ENCODE peak calls at places on chromosome 11, in nine cellular contexts. C is heart right ventricle, W is lower lobe of right lung, B is PC-9, U is tibial nerve, M is heart left ventricle, V is spleen, J is BJ, N is neural progenitor cell. F is an unnamed sample. For H3K36me3, the result is how much of the 10 kb centered on the place peaks cover.

GRCh38 chr11:75820636-75821035 is 5.6 kb downstream of the UVRAG start:
- DNase-seq in C (no peak), W (no peak), B (peak), U (no peak), M (no peak), V (no peak), J (no peak), N (no peak), F (no peak)

GRCh38 chr11:86162257-86162656 is 82.3 kb upstream of the EED start:
- DNase-seq in C (no peak), W (peak), B (no peak), U (peak), M (no peak), V (no peak), J (no peak), N (no peak), F (peak)

GRCh38 chr11:11167806-11168205 is 185.2 kb downstream of the CSNK2A3 start:
- DNase-seq in C (no peak), W (no peak), B (no peak), U (no peak), M (no peak), V (no peak), J (no peak), N (no peak), F (no peak)

GRCh38 chr11:83663446-83663845 is 377.3 kb upstream of the CCDC90B start:
- DNase-seq in C (no peak), W (no peak), B (no peak), U (no peak), M (no peak), V (no peak), J (no peak), N (no peak), F (no peak)

GRCh38 chr11:35158371-35159081 is 19.6 kb downstream of the CD44 start:
- DNase-seq in C (no peak), W (no peak), B (no peak), U (peak), M (no peak), V (no peak), J (no peak), N (no peak), F (peak)

GRCh38 chr11:109421981-109422590 is at the start of gene C11orf87:
- DNase-seq in C (peak), W (peak), B (no peak), U (no peak), M (peak), V (peak), J (no peak), N (peak), F (no peak)

GRCh38 chr11:31872074-31872440 is 60.9 kb upstream of the PAX6 start:
- DNase-seq in C (no peak), W (no peak), B (peak), U (no peak), M (no peak), V (no peak), J (no peak), N (no peak), F (no peak)

GRCh38 chr11:16924462-16924825 is 89.8 kb downstream of the PLEKHA7 start:
- DNase-seq in C (no peak), W (no peak), B (no peak), U (no peak), M (no peak), V (no peak), J (no peak), N (no peak), F (no peak)

GRCh38 chr11:32072872-32073661 is 17.8 kb upstream of the RCN1 start:
- DNase-seq in C (no peak), W (no peak), B (no peak), U (no peak), M (no peak), V (no peak), J (no peak), N (peak), F (no peak)

GRCh38 chr11:56842829-56843794 is 94.6 kb upstream of the OR9G4 start:
- DNase-seq in C (no peak), W (no peak), B (peak), U (no peak), M (no peak), V (no peak), J (no peak), N (no peak), F (no peak)

GRCh38 chr11:76209956-76210885 is 3.9 kb upstream of the WNT11 start:
- DNase-seq in C (peak), W (peak), B (no peak), U (peak), M (peak), V (peak), J (no peak), N (peak), F (peak)

GRCh38 chr11:116925050-116925449 is 87.6 kb upstream of the APOA1 start:
- DNase-seq in C (no peak), W (no peak), B (peak), U (no peak), M (no peak), V (peak), J (no peak), N (peak), F (no peak)

GRCh38 chr11:38221295-38221694 is 1623.3 kb upstream of the RAG2 start:
- DNase-seq in C (no peak), W (no peak), B (no peak), U (no peak), M (no peak), V (no peak), J (no peak), N (no peak), F (no peak)

GRCh38 chr11:133830931-133831907 is 14.1 kb downstream of the SPATA19 start:
- DNase-seq in C (no peak), W (no peak), B (no peak), U (no peak), M (no peak), V (no peak), J (no peak), N (peak), F (no peak)

GRCh38 chr11:2768471-2769408 is 68.9 kb upstream of the KCNQ1OT1 start:
- DNase-seq in C (no peak), W (peak), B (no peak), U (no peak), M (no peak), V (peak), J (peak), N (no peak), F (peak)

GRCh38 chr11:72220696-72221363 is 3.7 kb upstream of the INPPL1 start:
- DNase-seq in C (no peak), W (no peak), B (no peak), U (no peak), M (no peak), V (peak), J (no peak), N (no peak), F (no peak)

GRCh38 chr11:9600651-9601040 is 27.2 kb downstream of the WEE1 start:
- DNase-seq in C (no peak), W (no peak), B (peak), U (no peak), M (no peak), V (no peak), J (no peak), N (no peak), F (no peak)

GRCh38 chr11:71184421-71185210 is 67.8 kb downstream of the SHANK2 start:
- DNase-seq in C (no peak), W (no peak), B (no peak), U (no peak), M (no peak), V (peak), J (no peak), N (no peak), F (peak)

GRCh38 chr11:106426696-106427095 is 349.2 kb downstream of the AASDHPPT start:
- DNase-seq in C (no peak), W (no peak), B (no peak), U (no peak), M (no peak), V (no peak), J (no peak), N (no peak), F (no peak)

GRCh38 chr11:45535033-45535432 is 130.4 kb downstream of the CHST1 start:
- DNase-seq in C (no peak), W (no peak), B (no peak), U (no peak), M (no peak), V (no peak), J (no peak), N (no peak), F (no peak)
- H3K36me3 ChIP-seq in C (under half), W (under half), B (under half), U (under half), M (under half), V (under half), J (under half), N (under half), F (under half)

GRCh38 chr11:119664701-119665420 is 64.1 kb downstream of the NECTIN1 start:
- DNase-seq in C (no peak), W (no peak), B (no peak), U (no peak), M (no peak), V (no peak), J (no peak), N (no peak), F (no peak)
- H3K36me3 ChIP-seq in C (under half), W (under half), B (under half), U (under half), M (under half), V (under half), J (under half), N (under half), F (under half)

GRCh38 chr11:20116825-20117224 is 43.5 kb downstream of the DBX1 start:
- DNase-seq in C (no peak), W (no peak), B (no peak), U (no peak), M (no peak), V (no peak), J (no peak), N (no peak), F (no peak)
- H3K36me3 ChIP-seq in C (under half), W (under half), B (under half), U (under half), M (under half), V (under half), J (under half), N (under half), F (under half)

GRCh38 chr11:46680815-46681214 is 19.6 kb downstream of the ARHGAP1 start:
- DNase-seq in C (no peak), W (no peak), B (no peak), U (no peak), M (no peak), V (peak), J (no peak), N (no peak), F (no peak)

GRCh38 chr11:46678741-46679130 is 21.7 kb downstream of the ARHGAP1 start:
- DNase-seq in C (no peak), W (no peak), B (no peak), U (no peak), M (no peak), V (peak), J (no peak), N (no peak), F (no peak)

GRCh38 chr11:46681814-46682213 is 18.6 kb downstream of the ARHGAP1 start:
- DNase-seq in C (no peak), W (no peak), B (no peak), U (no peak), M (no peak), V (no peak), J (no peak), N (no peak), F (no peak)

GRCh38 chr11:46679252-46680163 is 20.9 kb downstream of the ARHGAP1 start:
- DNase-seq in C (no peak), W (no peak), B (no peak), U (no peak), M (no peak), V (peak), J (no peak), N (no peak), F (no peak)

DNA sequence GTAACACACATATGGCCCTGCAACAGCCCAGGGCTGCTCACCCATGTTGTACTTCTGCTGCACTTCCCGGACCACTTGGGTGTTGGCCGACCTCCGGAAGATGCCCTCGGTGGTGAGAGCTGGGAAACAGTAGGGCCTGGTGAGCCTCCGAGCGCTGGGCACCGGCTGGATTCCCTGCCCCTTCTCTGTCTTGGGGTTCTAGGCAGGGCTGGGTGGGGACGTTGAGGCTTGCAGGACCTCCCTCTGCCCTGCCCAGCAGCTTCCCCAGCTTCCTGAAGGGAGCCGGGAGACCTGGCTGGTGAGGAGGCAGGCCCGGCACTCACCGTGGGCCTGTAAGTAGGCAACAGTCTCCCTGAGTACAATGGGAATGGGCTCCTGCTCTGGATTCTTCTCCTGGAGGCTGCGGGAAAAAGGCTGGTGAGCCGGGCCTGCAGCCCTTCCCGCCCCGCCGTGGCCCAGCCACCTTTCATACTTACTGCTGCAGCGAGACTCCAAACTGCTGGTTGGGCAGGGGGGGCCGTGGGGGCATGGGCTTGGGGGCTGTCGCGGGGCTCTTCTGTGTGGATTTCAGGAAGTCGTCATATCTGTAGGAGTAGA is 20.2 kb downstream of the ARHGAP1 start:
- DNase-seq in C (no peak), W (no peak), B (no peak), U (no peak), M (no peak), V (peak), J (no peak), N (no peak), F (no peak)
- H3K36me3 ChIP-seq in C (under half), W (half or more), B (under half), U (under half), M (under half), V (half or more), J (under half), N (under half), F (under half)

DNA sequence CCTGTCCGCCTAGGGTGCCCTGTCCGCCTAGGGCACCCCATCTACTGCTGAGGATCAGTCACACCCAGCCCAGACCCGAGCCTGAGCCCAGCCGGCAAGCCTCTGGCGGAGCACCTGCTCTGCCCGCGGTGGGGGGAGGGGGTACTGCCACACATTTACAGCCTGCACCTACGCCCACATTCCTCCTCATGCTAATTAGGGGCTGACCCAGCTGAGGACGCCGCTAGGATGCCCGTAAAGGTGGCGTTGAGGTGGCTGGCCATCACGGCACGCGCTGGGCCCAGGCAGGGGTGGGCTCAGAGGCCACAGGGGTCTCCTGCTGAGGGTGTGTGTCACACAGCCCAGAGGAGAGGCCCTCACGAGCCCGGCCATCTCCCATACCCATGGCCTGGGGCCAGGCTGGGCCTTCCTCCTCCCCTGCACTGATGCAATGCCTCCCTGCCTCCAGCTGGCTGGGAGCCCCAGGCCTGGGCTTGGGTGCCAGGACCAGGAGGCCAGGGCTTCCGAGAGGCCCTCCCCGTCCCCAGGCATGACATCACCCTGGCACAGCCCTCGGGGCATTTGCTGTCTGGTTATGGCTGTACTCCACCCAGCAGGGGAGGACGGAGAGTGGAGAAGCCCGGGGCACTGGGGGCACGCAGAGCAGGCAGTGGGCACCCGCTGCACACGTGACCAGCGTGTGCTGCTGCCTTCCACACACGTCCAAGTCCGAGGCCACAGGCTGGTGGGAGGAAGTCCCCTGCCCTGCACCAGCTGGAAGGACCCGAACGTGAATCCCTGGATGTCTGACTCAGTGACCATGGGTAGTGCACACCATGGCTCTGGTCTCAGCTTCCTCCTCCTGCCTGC is 12.7 kb downstream of the DUSP8 start:
- DNase-seq in C (peak), W (peak), B (peak), U (peak), M (peak), V (peak), J (peak), N (peak), F (peak)
- H3K36me3 ChIP-seq in C (under half), W (under half), B (under half), U (under half), M (under half), V (under half), J (under half), N (under half), F (under half)

GRCh38 chr11:61840371-61840770 is 12.3 kb downstream of the FADS2 start:
- DNase-seq in C (no peak), W (no peak), B (no peak), U (no peak), M (no peak), V (peak), J (no peak), N (no peak), F (no peak)

GRCh38 chr11:61839742-61840141 is 11.6 kb downstream of the FADS2 start:
- DNase-seq in C (no peak), W (no peak), B (no peak), U (no peak), M (no peak), V (no peak), J (no peak), N (no peak), F (no peak)

GRCh38 chr11:61844909-61845565 is 16.9 kb downstream of the FADS2 start:
- DNase-seq in C (no peak), W (no peak), B (no peak), U (no peak), M (no peak), V (no peak), J (no peak), N (no peak), F (no peak)

GRCh38 chr11:61841636-61842332 is 13.7 kb downstream of the FADS2 start:
- DNase-seq in C (peak), W (no peak), B (no peak), U (no peak), M (no peak), V (peak), J (no peak), N (no peak), F (no peak)

DNA sequence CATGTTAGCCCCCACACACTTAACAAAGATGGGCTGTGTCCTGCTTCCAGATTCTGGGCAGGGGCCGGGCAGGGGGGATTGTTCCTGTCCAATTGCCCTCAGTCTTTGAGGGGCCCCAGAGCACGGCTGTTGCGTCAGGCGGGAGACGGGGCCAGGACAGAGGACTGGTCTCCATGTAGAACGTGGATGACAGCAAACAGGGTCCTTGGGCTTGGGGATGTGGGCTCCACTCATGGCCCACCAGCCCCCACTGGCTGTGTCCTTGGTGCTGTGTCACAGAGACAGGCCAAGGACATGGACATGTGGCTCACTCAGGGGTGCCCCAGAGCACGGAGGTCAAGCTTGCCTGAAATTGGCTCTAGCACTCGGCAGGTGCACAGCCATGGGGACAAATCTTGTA is 14.3 kb downstream of the FADS2 start:
- DNase-seq in C (no peak), W (no peak), B (no peak), U (no peak), M (no peak), V (peak), J (no peak), N (no peak), F (no peak)
- H3K36me3 ChIP-seq in C (under half), W (under half), B (under half), U (under half), M (under half), V (under half), J (under half), N (under half), F (under half)

GRCh38 chr11:47163898-47164297 is 12.8 kb downstream of the ARFGAP2 start:
- DNase-seq in C (no peak), W (no peak), B (no peak), U (no peak), M (no peak), V (no peak), J (no peak), N (no peak), F (no peak)

GRCh38 chr11:47164321-47164720 is 12.4 kb downstream of the ARFGAP2 start:
- DNase-seq in C (no peak), W (no peak), B (no peak), U (no peak), M (no peak), V (no peak), J (no peak), N (no peak), F (no peak)

GRCh38 chr11:47163198-47163597 is 13.5 kb downstream of the ARFGAP2 start:
- DNase-seq in C (no peak), W (no peak), B (no peak), U (no peak), M (no peak), V (no peak), J (no peak), N (no peak), F (no peak)

GRCh38 chr11:47166368-47166767 is 10.3 kb downstream of the ARFGAP2 start:
- DNase-seq in C (no peak), W (no peak), B (peak), U (no peak), M (no peak), V (no peak), J (no peak), N (no peak), F (no peak)

GRCh38 chr11:47165294-47165840 is 11.3 kb downstream of the ARFGAP2 start:
- DNase-seq in C (no peak), W (no peak), B (no peak), U (no peak), M (no peak), V (no peak), J (no peak), N (no peak), F (no peak)
- H3K36me3 ChIP-seq in C (under half), W (half or more), B (under half), U (under half), M (under half), V (half or more), J (under half), N (under half), F (half or more)

GRCh38 chr11:68158580-68158979 is 37.4 kb upstream of the CHKA start:
- DNase-seq in C (no peak), W (no peak), B (no peak), U (no peak), M (no peak), V (no peak), J (no peak), N (no peak), F (no peak)

GRCh38 chr11:68159665-68160064 is 38.5 kb upstream of the CHKA start:
- DNase-seq in C (no peak), W (no peak), B (no peak), U (no peak), M (no peak), V (no peak), J (no peak), N (peak), F (no peak)

GRCh38 chr11:68160100-68160695 is 39.0 kb upstream of the CHKA start:
- DNase-seq in C (no peak), W (no peak), B (peak), U (no peak), M (no peak), V (no peak), J (no peak), N (peak), F (no peak)

GRCh38 chr11:68163691-68164090 is 42.5 kb upstream of the CHKA start:
- DNase-seq in C (no peak), W (no peak), B (no peak), U (no peak), M (no peak), V (no peak), J (no peak), N (no peak), F (no peak)

DNA sequence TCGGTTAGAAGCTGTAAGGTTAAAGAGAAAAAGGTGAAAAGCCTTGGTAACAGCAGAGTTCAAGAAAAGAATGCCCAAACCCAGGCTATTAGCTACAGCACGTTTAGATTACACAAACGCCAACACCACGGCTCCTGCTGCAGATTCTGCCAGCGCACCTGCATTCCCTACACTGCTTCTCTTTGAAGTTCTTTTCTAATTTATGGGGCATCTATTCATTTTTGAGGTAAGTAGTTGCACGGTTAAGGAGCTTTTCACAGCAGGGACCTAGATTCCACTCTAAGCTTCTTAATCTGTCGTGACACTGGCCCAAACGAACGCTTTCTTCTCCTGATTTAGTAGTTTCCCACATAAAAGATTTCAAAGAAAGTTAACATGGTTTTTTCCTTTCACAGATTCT is 38.0 kb upstream of the CHKA start:
- DNase-seq in C (no peak), W (no peak), B (no peak), U (no peak), M (no peak), V (no peak), J (no peak), N (peak), F (no peak)
- H3K36me3 ChIP-seq in C (under half), W (under half), B (under half), U (under half), M (under half), V (half or more), J (under half), N (under half), F (under half)

GRCh38 chr11:65640483-65641207 is 2.7 kb downstream of the SIPA1 start:
- DNase-seq in C (no peak), W (peak), B (peak), U (peak), M (peak), V (peak), J (no peak), N (no peak), F (no peak)
- H3K36me3 ChIP-seq in C (under half), W (under half), B (under half), U (under half), M (under half), V (half or more), J (under half), N (under half), F (under half)